ENCODE peak calls at places on chromosomes 6 and 20, in ten cellular contexts. D is body of pancreas; U is tibial artery; C is GM06990; R is CD4-positive, CD25-positive, alpha-beta regulatory T cell; F is lung; T is SJCRH30; I is GM23248; Y is cardiac muscle cell; M is left ventricle myocardium inferior. N is an unnamed sample. For H3K27me3, the result is how much of the 10 kb centered on the place peaks cover.

GRCh38 chr6:32123681-32124080 is 4.4 kb downstream of the ATF6B start:
- DNase-seq in D (no peak), U (no peak), C (no peak), R (no peak), F (no peak), T (no peak), I (no peak), Y (no peak), M (no peak), N (no peak)

GRCh38 chr6:170137176-170137891 is 153.5 kb downstream of the DLL1 start:
- DNase-seq in D (peak), U (peak), C (no peak), R (no peak), F (no peak), T (no peak), I (peak), Y (no peak), M (peak), N (no peak)

GRCh38 chr6:39037082-39037487 is 11.5 kb upstream of the GLP1R start:
- DNase-seq in D (no peak), U (no peak), C (peak), R (no peak), F (no peak), T (no peak), I (no peak), Y (no peak), M (no peak), N (no peak)

GRCh38 chr6:127205031-127205430 is 61.6 kb upstream of the RNF146 start:
- DNase-seq in D (no peak), U (no peak), C (no peak), R (no peak), F (no peak), T (no peak), I (no peak), Y (no peak), M (no peak), N (no peak)

GRCh38 chr6:83270971-83271714 is 78.0 kb downstream of the RWDD2A start:
- DNase-seq in D (no peak), U (no peak), C (no peak), R (no peak), F (no peak), T (no peak), I (peak), Y (peak), M (no peak), N (no peak)

GRCh38 chr6:15754706-15755079 is 91.9 kb upstream of the DTNBP1 start:
- DNase-seq in D (no peak), U (no peak), C (no peak), R (no peak), F (no peak), T (no peak), I (no peak), Y (no peak), M (no peak), N (no peak)

GRCh38 chr6:166419268-166419667 is 36.5 kb upstream of the MPC1 start:
- DNase-seq in D (no peak), U (peak), C (peak), R (peak), F (no peak), T (peak), I (no peak), Y (no peak), M (no peak), N (no peak)

GRCh38 chr20:49750611-49751396 is 37.1 kb upstream of the B4GALT5 start:
- DNase-seq in D (no peak), U (peak), C (peak), R (peak), F (no peak), T (no peak), I (peak), Y (no peak), M (no peak), N (no peak)

GRCh38 chr6:141309295-141309694 is 823.4 kb upstream of the GJE1 start:
- DNase-seq in D (no peak), U (no peak), C (no peak), R (no peak), F (no peak), T (no peak), I (no peak), Y (peak), M (no peak), N (no peak)

GRCh38 chr20:17806739-17807441 is 107.1 kb downstream of the BANF2 start:
- DNase-seq in D (peak), U (peak), C (no peak), R (no peak), F (peak), T (no peak), I (peak), Y (peak), M (peak), N (peak)

GRCh38 chr6:168778201-168778600 is 337.2 kb downstream of the SMOC2 start:
- DNase-seq in D (peak), U (peak), C (no peak), R (no peak), F (no peak), T (no peak), I (peak), Y (peak), M (peak), N (no peak)

GRCh38 chr20:22581437-22582385 is 2.7 kb downstream of the FOXA2 start:
- DNase-seq in D (peak), U (no peak), C (no peak), R (no peak), F (no peak), T (no peak), I (no peak), Y (no peak), M (no peak), N (no peak)

GRCh38 chr6:158819213-158819976 is at the start of gene EZR:
- DNase-seq in D (peak), U (peak), C (peak), R (peak), F (peak), T (peak), I (peak), Y (peak), M (peak), N (peak)

GRCh38 chr6:37372116-37372515 is 18.3 kb downstream of the RNF8 start:
- DNase-seq in D (no peak), U (no peak), C (no peak), R (no peak), F (no peak), T (no peak), I (no peak), Y (no peak), M (no peak), N (no peak)

DNA sequence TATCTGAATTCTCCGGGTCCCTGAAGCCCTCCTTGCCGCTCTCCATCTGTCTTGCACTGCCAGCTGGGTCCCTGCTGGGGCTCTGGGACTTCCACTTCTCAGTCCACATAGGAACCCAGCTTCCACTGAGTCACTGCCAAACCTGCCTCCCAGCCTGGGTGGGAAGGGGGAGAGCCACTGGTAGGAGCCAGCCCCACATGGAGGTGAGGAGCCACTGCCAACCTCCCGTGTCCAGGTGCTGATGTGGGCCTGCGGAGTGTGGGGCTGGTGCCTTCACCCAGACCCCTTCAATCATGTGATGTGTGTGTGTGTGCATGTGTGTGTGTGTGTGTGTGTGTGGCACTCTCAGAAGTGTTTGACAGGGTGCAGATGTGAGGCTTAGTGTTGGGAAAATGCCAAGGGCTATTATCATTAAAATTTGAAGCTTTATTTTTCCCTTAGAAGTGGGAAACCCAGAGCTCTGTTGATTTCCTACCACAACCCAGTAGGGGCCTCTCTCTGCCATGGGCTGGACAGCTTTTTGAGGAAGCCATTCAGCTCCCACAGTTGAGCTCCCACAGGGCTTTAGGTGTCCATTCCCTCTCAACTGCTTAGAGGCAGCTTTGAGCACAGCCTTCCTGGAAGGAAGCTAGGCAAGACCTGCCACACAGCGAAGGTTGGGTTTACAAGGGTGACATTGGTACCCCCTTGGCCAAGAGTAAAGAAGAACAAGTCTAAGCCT is 9.3 kb upstream of the SGK2 start:
- DNase-seq in D (no peak), U (no peak), C (no peak), R (no peak), F (no peak), T (no peak), I (no peak), Y (no peak), M (no peak), N (no peak)
- H3K27me3 ChIP-seq in D (under half), U (under half), C (under half), R (under half), F (under half), T (under half), I (under half), Y (under half), M (under half), N (under half)

DNA sequence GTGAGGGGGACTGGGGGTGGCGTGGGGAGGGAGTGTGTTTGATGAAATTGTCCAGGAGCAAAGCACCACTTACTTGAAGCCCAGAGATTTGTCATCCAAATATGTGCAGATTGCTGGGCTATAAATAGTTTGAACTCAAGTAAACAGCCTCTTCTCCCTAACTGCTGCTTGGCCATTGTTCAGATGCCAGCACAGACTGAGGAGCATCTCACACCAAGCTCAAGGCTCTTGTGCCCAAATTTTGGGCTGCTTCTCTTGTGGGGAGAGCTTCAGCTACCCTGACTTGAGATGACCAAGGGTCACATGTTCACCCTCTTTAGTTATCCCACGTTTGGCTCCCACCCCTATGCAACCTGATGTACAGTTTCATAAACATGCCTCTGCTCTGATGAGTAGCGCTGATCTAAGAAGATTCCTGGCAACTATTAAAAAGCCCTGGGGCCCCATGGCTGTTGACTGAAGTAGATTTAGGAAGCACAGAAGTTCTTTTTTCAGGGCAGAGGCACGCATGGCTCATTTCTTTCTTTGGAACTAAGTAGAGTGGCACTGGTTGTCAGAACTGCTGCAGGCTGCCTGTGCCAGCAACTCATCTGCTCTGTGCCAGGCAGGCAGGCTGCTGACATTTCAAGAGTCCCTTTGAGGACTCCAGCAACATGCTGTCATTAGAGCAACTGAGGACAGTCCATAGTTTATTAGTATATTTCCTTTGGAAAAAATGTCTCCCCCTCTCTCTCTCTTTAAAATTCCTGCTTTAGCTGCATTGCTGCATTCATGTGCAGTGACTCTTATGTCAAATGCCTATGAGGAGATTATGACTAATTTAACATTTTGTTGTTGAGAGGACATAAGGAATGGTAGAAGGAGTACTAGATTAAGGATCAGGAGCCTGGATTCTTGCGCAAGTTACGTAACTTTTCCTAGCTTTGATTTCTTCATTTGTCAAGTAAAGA is 9.6 kb upstream of the PKIG start:
- DNase-seq in D (no peak), U (peak), C (no peak), R (no peak), F (no peak), T (no peak), I (peak), Y (peak), M (peak), N (no peak)
- H3K4me3 ChIP-seq in D (no peak), U (peak), C (no peak), R (no peak), F (no peak), T (no peak), I (peak), Y (no peak), M (peak), N (no peak)

DNA sequence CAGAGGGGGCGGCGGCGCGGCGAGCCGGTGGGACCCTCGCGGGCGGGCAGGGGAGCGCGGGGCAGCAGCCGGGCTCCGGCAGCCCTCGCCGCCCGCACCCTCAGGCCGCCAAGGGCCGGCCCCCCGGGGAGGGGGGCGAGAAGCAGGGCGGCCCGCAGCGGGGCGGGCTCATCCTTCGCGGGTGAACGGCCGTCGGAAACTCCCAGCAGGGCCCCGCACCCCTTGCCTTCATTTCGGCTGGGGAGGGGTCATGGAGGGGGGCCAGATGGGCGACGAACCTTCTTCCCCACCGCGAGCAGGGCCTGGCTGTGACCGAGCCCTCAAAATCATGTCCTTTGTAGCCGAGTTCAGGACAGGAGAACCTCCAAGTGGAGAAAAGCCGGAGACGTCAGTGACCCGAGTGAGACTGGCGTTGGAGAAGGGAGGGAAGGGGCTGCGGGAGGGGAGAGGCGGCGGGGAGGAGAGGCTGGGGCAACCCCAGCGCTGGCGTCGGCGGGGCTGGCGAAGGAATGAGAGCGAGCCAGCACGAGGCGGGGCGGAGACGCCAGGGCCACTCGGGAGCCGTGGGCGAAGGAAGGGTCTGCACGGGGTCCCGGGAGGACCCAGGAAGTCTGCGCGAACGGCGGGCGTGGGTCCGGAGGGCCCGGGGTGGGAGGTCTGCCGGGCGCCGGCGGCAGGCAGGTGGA is 596 bp upstream of the FOXC1 start:
- DNase-seq in D (peak), U (peak), C (no peak), R (no peak), F (no peak), T (peak), I (peak), Y (peak), M (no peak), N (no peak)
- H3K27me3 ChIP-seq in D (half or more), U (under half), C (under half), R (under half), F (under half), T (under half), I (under half), Y (half or more), M (half or more), N (half or more)

GRCh38 chr20:51528263-51529026 is 14.1 kb downstream of the NFATC2 start:
- DNase-seq in D (no peak), U (no peak), C (no peak), R (peak), F (no peak), T (no peak), I (no peak), Y (no peak), M (no peak), N (no peak)
- H3K4me3 ChIP-seq in D (no peak), U (peak), C (peak), R (peak), F (no peak), T (no peak), I (no peak), Y (no peak), M (no peak), N (no peak)

DNA sequence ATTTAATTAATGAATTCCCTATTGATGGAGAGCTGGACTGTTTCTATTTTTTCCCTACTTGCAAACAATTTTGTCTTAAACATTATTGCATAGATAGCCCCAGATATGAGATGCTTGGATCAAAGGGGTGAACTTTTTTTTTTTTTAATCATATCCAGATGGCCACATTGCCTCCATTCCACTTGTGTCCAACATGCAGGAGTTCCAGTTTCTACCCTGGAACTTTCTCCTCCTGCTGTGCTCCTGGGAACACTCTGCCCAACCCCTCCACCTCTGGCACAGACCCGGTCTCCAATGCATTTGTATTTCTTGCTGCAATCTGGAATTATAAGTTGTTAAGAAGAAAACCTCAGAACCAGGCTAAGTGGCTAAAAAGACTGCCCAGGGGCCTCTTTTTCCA is 44.6 kb downstream of the PDYN start:
- DNase-seq in D (no peak), U (no peak), C (no peak), R (no peak), F (no peak), T (no peak), I (no peak), Y (no peak), M (no peak), N (no peak)
- H3K27me3 ChIP-seq in D (under half), U (under half), C (under half), R (under half), F (under half), T (under half), I (under half), Y (under half), M (under half), N (under half)

DNA sequence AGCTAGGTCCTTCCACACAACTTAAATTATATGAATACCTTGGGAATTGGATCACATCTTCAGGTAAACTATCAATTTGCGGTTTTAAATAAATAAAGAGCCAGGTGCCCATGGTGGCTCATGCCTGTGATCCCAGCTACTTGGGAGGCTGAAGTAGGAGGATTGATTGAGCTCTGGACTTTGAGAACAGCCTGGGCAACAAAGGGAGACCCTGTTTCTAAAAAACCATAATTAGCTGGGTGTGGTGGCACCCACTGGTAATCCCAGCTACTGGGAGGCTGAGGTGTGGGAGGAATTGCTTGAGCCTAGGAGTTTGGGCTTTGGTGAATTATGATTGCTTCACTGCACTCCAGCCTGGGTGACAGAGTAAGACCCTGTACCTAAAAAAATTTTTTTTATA is 3.4 kb downstream of the GMNN start:
- DNase-seq in D (no peak), U (no peak), C (no peak), R (no peak), F (no peak), T (no peak), I (no peak), Y (no peak), M (no peak), N (peak)
- H3K4me3 ChIP-seq in D (no peak), U (no peak), C (peak), R (no peak), F (no peak), T (no peak), I (no peak), Y (no peak), M (no peak), N (peak)

GRCh38 chr20:46894579-46894958 is at the start of gene EYA2:
- DNase-seq in D (no peak), U (no peak), C (peak), R (no peak), F (no peak), T (peak), I (peak), Y (peak), M (peak), N (peak)
- H3K27me3 ChIP-seq in D (under half), U (half or more), C (under half), R (under half), F (under half), T (under half), I (half or more), Y (under half), M (half or more), N (under half)

GRCh38 chr6:4350571-4351505 is 215.5 kb upstream of the ECI2 start:
- DNase-seq in D (no peak), U (no peak), C (no peak), R (no peak), F (no peak), T (no peak), I (peak), Y (peak), M (peak), N (no peak)
- H3K4me3 ChIP-seq in D (no peak), U (no peak), C (no peak), R (no peak), F (no peak), T (peak), I (peak), Y (no peak), M (no peak), N (no peak)